ENCODE peak calls at places on chromosomes 12 and 14, in ten cellular contexts. Z is uterus; W is fibroblast of lung; Q is lung; J is colonic mucosa; B is NT2/D1; X is cardiac muscle cell; M is kidney; L is naive thymus-derived CD4-positive, alpha-beta T cell; Y is sigmoid colon. F is an unnamed sample.

GRCh38 chr12:98741229-98741614 is 96.1 kb downstream of the APAF1 start:
- DNase-seq in Z (no peak), W (no peak), Q (no peak), J (no peak), B (no peak), X (no peak), M (no peak), L (no peak), Y (no peak), F (no peak)

GRCh38 chr12:130879212-130879686 is 7.4 kb downstream of the RAN start:
- DNase-seq in Z (no peak), W (no peak), Q (no peak), J (no peak), B (no peak), X (no peak), M (no peak), L (no peak), Y (peak; percentile 61), F (no peak)

GRCh38 chr12:148676-149416 is 65.1 kb downstream of the SLC6A12 start:
- DNase-seq in Z (no peak), W (no peak), Q (no peak), J (no peak), B (no peak), X (no peak), M (peak; percentile 63), L (no peak), Y (no peak), F (no peak)

GRCh38 chr12:69456239-69456638 is 13.9 kb upstream of the FRS2 start:
- DNase-seq in Z (no peak), W (no peak), Q (no peak), J (no peak), B (no peak), X (no peak), M (no peak), L (no peak), Y (no peak), F (no peak)

GRCh38 chr14:91755560-91755959 is 23.7 kb upstream of the CATSPERB start:
- DNase-seq in Z (no peak), W (peak; percentile 41), Q (no peak), J (peak; percentile 32), B (no peak), X (no peak), M (no peak), L (no peak), Y (no peak), F (no peak)

GRCh38 chr14:31180299-31181051 is 27.1 kb downstream of the HECTD1 start:
- DNase-seq in Z (no peak), W (no peak), Q (no peak), J (no peak), B (no peak), X (no peak), M (no peak), L (no peak), Y (no peak), F (no peak)

GRCh38 chr14:103894723-103895059 is 33.6 kb upstream of the TDRD9 start:
- DNase-seq in Z (no peak), W (no peak), Q (no peak), J (no peak), B (no peak), X (no peak), M (peak; percentile 85), L (no peak), Y (no peak), F (no peak)

GRCh38 chr12:124418156-124418555 is 123.3 kb downstream of the RFLNA start:
- DNase-seq in Z (no peak), W (no peak), Q (no peak), J (no peak), B (no peak), X (peak; percentile 46), M (no peak), L (no peak), Y (no peak), F (no peak)

GRCh38 chr12:53214687-53215455 is 7.8 kb upstream of the ITGB7 start:
- DNase-seq in Z (peak; percentile 71), W (no peak), Q (no peak), J (no peak), B (no peak), X (no peak), M (peak; percentile 80), L (no peak), Y (no peak), F (no peak)

GRCh38 chr12:120121766-120122293 is 5.3 kb upstream of the RAB35 start:
- DNase-seq in Z (no peak), W (no peak), Q (no peak), J (no peak), B (no peak), X (no peak), M (no peak), L (no peak), Y (no peak), F (no peak)

GRCh38 chr12:71415336-71416231 is 24.0 kb upstream of the LGR5 start:
- DNase-seq in Z (no peak), W (peak; percentile 63), Q (no peak), J (peak; percentile 43), B (peak; percentile 58), X (peak; percentile 73), M (no peak), L (peak; percentile 55), Y (no peak), F (peak; percentile 52)

GRCh38 chr14:76019676-76020075 is 34.1 kb downstream of the IFT43 start:
- DNase-seq in Z (no peak), W (no peak), Q (no peak), J (no peak), B (no peak), X (no peak), M (no peak), L (no peak), Y (no peak), F (no peak)

DNA sequence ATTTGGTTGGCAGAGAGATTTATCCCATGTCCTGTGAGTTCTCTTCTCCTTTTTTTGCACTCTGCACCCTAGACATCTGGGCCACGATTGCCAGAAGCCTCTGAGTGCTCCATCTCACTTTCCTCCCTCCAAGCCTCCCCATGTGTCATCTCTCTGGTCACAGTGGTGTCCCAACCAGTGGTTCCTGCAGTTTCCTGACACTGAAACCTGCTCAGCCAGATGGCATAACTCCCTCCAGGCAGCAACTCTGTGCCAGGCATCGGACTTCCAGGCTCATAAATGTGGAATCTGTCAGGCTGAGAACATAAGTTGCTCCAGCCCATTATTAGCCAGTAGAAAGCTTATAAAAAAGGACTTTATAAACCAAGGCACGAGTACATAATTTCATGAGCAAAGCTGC is 194.2 kb downstream of the DACT1 start:
- DNase-seq in Z (no peak), W (no peak), Q (no peak), J (no peak), B (no peak), X (no peak), M (no peak), L (no peak), Y (no peak), F (no peak)
- H3K4me3 ChIP-seq in Z (no peak overlapping the region), W (no peak overlapping the region), Q (no peak overlapping the region), J (no peak overlapping the region), B (no peak overlapping the region), X (no peak overlapping the region), M (no peak overlapping the region), L (no peak overlapping the region), Y (no peak overlapping the region), F (no peak overlapping the region)

DNA sequence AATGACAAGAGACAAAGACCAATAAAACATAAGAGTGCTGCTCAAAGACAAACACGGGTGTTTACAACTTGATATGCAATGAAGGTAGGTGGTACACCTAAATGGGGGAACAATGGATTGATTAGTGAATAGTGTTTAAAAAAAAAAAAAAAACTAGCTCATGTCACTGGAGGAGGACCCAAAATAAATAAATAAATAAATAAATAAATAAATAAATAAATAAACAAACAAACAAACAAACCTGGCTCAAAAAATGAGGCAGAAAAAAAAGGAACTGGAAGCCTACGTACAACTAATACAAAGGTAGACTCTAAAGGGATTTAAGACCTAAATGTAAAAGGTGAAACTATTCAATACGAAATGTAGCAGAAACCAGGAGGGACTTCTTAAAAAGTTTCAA is 18.6 kb downstream of the NAP1L1 start:
- DNase-seq in Z (no peak), W (no peak), Q (no peak), J (no peak), B (no peak), X (no peak), M (no peak), L (no peak), Y (no peak), F (no peak)
- H3K36me3 ChIP-seq in Z (no peaks in the 10 kb centered on the region), W (peaks cover 11% of the 10 kb centered on the region), Q (peaks cover 8% of the 10 kb centered on the region), J (no peaks in the 10 kb centered on the region), B (peaks cover 91% of the 10 kb centered on the region), X (peaks cover 20% of the 10 kb centered on the region), M (peaks cover 4% of the 10 kb centered on the region), L (peaks cover 9% of the 10 kb centered on the region), Y (no peaks in the 10 kb centered on the region), F (peaks cover 71% of the 10 kb centered on the region)

GRCh38 chr12:47079365-47079893 is at the start of gene PCED1B:
- DNase-seq in Z (peak; percentile 72), W (peak; percentile 71), Q (peak; percentile 84), J (peak; percentile 76), B (no peak), X (peak; percentile 80), M (peak; percentile 93), L (peak; percentile 47), Y (peak; percentile 91), F (no peak)

GRCh38 chr12:47078733-47079364 is 572 bp upstream of the PCED1B start:
- DNase-seq in Z (peak; percentile 30), W (no peak), Q (no peak), J (no peak), B (no peak), X (peak; percentile 31), M (peak; percentile 69), L (peak; percentile 40), Y (peak; percentile 87), F (no peak)

GRCh38 chr12:47078086-47078395 is 1.4 kb upstream of the PCED1B start:
- DNase-seq in Z (no peak), W (no peak), Q (no peak), J (no peak), B (no peak), X (no peak), M (no peak), L (no peak), Y (no peak), F (no peak)

GRCh38 chr12:47080725-47081502 is 1.2 kb upstream of the AMIGO2 start:
- DNase-seq in Z (peak; percentile 76), W (peak; percentile 38), Q (peak; percentile 56), J (peak; percentile 49), B (no peak), X (peak; percentile 10), M (peak; percentile 85), L (peak; percentile 38), Y (peak; percentile 87), F (no peak)

GRCh38 chr12:47079894-47080724 is at the start of gene AMIGO2:
- DNase-seq in Z (peak; percentile 60), W (peak; percentile 61), Q (peak; percentile 59), J (peak; percentile 40), B (no peak), X (peak; percentile 67), M (peak; percentile 81), L (peak; percentile 35), Y (peak; percentile 83), F (peak; percentile 13)
- H3K4me1 ChIP-seq in Z (no peaks in the 10 kb centered on the region), W (peaks cover 14% of the 10 kb centered on the region), Q (no peaks in the 10 kb centered on the region), J (no peaks in the 10 kb centered on the region), B (peaks cover 2% of the 10 kb centered on the region), X (no peaks in the 10 kb centered on the region), M (peaks cover 8% of the 10 kb centered on the region), L (peaks cover 45% of the 10 kb centered on the region), Y (no peaks in the 10 kb centered on the region), F (no peaks in the 10 kb centered on the region)

DNA sequence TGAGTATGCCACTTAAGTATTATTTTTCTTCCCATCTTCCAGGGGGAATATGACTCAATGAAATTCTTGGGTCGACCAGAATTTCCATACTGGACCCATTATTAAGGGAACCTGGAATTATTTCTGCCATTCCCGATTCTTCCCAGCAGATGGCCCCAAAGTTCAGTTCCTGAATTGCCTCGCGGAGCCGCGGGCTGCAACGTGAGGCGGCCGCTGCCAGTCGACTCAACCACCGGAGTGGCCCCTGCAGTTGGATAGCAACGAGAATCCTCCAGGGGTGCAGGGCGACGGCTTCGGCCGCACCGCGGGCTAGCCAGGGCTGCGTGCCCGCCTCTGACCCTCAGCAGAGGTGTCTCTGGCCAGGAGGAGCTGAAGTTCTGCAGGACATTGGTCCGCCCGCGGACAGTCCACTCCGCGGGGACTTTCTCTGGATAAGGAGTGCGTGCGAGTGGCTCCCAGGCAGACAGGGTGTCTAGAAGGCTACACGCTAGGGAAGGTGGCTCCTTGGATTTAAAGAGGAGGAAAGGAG is 586 bp upstream of the TSHR start:
- DNase-seq in Z (peak; percentile 82), W (peak; percentile 74), Q (peak; percentile 78), J (peak; percentile 82), B (peak; percentile 39), X (peak; percentile 88), M (peak; percentile 89), L (peak; percentile 71), Y (peak; percentile 86), F (peak; percentile 82)
- H3K4me3 ChIP-seq in Z (peak overlapping the region; percentile 54), W (peak overlapping the region; percentile 66), Q (peak overlapping the region; percentile 53), J (peak overlapping the region; percentile 50), B (peak overlapping the region; percentile 49), X (peak overlapping the region; percentile 38), M (peak overlapping the region; percentile 67), L (peak overlapping the region; percentile 87), Y (peak overlapping the region; percentile 46), F (peak overlapping the region; percentile 25)